ENCODE peak calls at places on chromosomes 12 and 14, in nine cellular contexts. R, P, A, K, X, V, D, U and Z are unnamed samples.
A peak's percentile ranks its signal among the peaks of the same experiment; 100 is the strongest.

GRCh38 chr12:52741378-52742195 is 35.6 kb downstream of the KRT76 start:
- DNase-seq in K (peak; percentile 48), P (peak; percentile 72), X (peak; percentile 80), V (peak; percentile 65), U (peak; percentile 2), A (no peak), D (no peak), R (peak; percentile 27), Z (peak; percentile 69)

GRCh38 chr14:46496409-46496808 is 155.2 kb downstream of the RPL10L start:
- DNase-seq in V (no peak), P (no peak), U (no peak), K (no peak), X (no peak), D (no peak), R (no peak), A (no peak), Z (no peak)

GRCh38 chr14:56686416-56686815 is 106.8 kb downstream of the TMEM260 start:
- DNase-seq in P (peak; percentile 44), K (no peak), X (peak; percentile 7), U (no peak), D (no peak), A (no peak), R (no peak), V (no peak), Z (no peak)

GRCh38 chr12:26805401-26805971 is 27.5 kb downstream of the ITPR2 start:
- DNase-seq in V (no peak), P (no peak), D (no peak), U (no peak), R (no peak), K (no peak), X (no peak), A (no peak), Z (no peak)

GRCh38 chr14:61388173-61388975 is 67.0 kb downstream of the PRKCH start:
- DNase-seq in K (peak; percentile 53), R (no peak), V (no peak), P (no peak), X (no peak), A (no peak), U (peak; percentile 50), D (peak; percentile 86), Z (no peak)

GRCh38 chr14:91418387-91419043 is 895 bp upstream of the CCDC88C start:
- DNase-seq in A (peak; percentile 60), X (peak; percentile 80), D (no peak), U (no peak), R (peak; percentile 86), P (peak; percentile 75), K (peak; percentile 88), V (peak; percentile 71), Z (no peak)

GRCh38 chr12:93825926-93826599 is 148.9 kb downstream of the CRADD start:
- DNase-seq in P (no peak), X (no peak), V (no peak), K (no peak), U (no peak), A (no peak), D (no peak), R (no peak), Z (no peak)

GRCh38 chr12:2439332-2440100 is 355.3 kb upstream of the FKBP4 start:
- DNase-seq in A (no peak), X (no peak), R (no peak), D (no peak), P (no peak), U (no peak), V (no peak), K (no peak), Z (no peak)

GRCh38 chr14:100930270-100930669 is 26.7 kb upstream of the RTL1 start:
- DNase-seq in V (no peak), K (no peak), X (no peak), R (no peak), A (no peak), D (no peak), P (no peak), U (no peak), Z (no peak)

GRCh38 chr14:55088356-55088755 is 36.9 kb downstream of the MAPK1IP1L start:
- DNase-seq in K (no peak), U (no peak), D (no peak), V (no peak), P (no peak), X (no peak), R (no peak), A (no peak), Z (no peak)

GRCh38 chr12:53313996-53314395 is 7.4 kb downstream of the AAAS start:
- DNase-seq in V (no peak), K (no peak), U (no peak), D (peak; percentile 41), R (no peak), X (no peak), A (no peak), P (no peak), Z (no peak)

GRCh38 chr12:129162805-129163204 is 309.5 kb downstream of the GLT1D1 start:
- DNase-seq in X (no peak), P (no peak), V (no peak), U (no peak), K (no peak), A (no peak), R (no peak), D (no peak), Z (no peak)

GRCh38 chr14:55354500-55354899 is 57.1 kb downstream of the ATG14 start:
- DNase-seq in P (peak; percentile 47), X (peak; percentile 42), D (no peak), K (peak; percentile 48), V (peak; percentile 30), R (peak; percentile 46), U (no peak), A (peak; percentile 78), Z (peak; percentile 53)

GRCh38 chr12:47802312-47802711 is 17.4 kb downstream of the HDAC7 start:
- DNase-seq in P (no peak), A (no peak), K (no peak), U (no peak), D (no peak), R (no peak), X (no peak), V (no peak), Z (no peak)

GRCh38 chr12:75964150-75964549 is 67.4 kb downstream of the PHLDA1 start:
- DNase-seq in A (no peak), P (peak; percentile 60), R (no peak), V (peak; percentile 44), D (no peak), U (no peak), K (no peak), X (no peak), Z (no peak)

GRCh38 chr12:53500119-53500775 is 836 bp upstream of the TARBP2 start:
- DNase-seq in X (no peak), U (no peak), P (peak; percentile 66), D (no peak), R (no peak), V (peak; percentile 71), A (no peak), K (no peak), Z (peak; percentile 48)

GRCh38 chr12:73892181-73892580 is 645.5 kb upstream of the ATXN7L3B start:
- DNase-seq in A (no peak), X (no peak), V (no peak), D (no peak), P (no peak), U (peak; percentile 41), K (no peak), R (no peak), Z (no peak)

GRCh38 chr14:50023671-50024490 is 92.5 kb downstream of the VCPKMT start:
- DNase-seq in R (no peak), P (no peak), A (peak; percentile 17), X (no peak), D (no peak), K (no peak), U (no peak), V (no peak), Z (no peak)

GRCh38 chr14:33432407-33433023 is 493.8 kb downstream of the NPAS3 start:
- DNase-seq in X (peak; percentile 13), V (no peak), K (no peak), A (peak; percentile 49), U (peak; percentile 9), R (no peak), D (no peak), P (peak; percentile 38), Z (no peak)

GRCh38 chr14:104431929-104432541 is 147.5 kb upstream of the C14orf180 start:
- DNase-seq in K (no peak), U (no peak), A (no peak), D (no peak), X (no peak), P (no peak), R (no peak), V (no peak), Z (no peak)

GRCh38 chr14:30223385-30223785 is 295.7 kb upstream of the PRKD1 start:
- DNase-seq in P (peak; percentile 97), A (no peak), K (no peak), D (no peak), V (peak; percentile 39), U (no peak), X (no peak), R (no peak), Z (no peak)

GRCh38 chr12:45987339-45987726 is 3.0 kb downstream of the SCAF11 start:
- DNase-seq in A (no peak), U (no peak), D (no peak), V (no peak), P (no peak), R (no peak), X (no peak), K (no peak), Z (no peak)

GRCh38 chr12:76012656-76013055 is 18.9 kb downstream of the PHLDA1 start:
- DNase-seq in V (no peak), K (no peak), X (no peak), D (no peak), P (no peak), A (no peak), R (no peak), U (no peak), Z (no peak)

GRCh38 chr14:69755299-69755698 is 11.6 kb upstream of the SRSF5 start:
- DNase-seq in R (no peak), V (no peak), U (no peak), P (no peak), A (no peak), K (no peak), D (no peak), X (no peak), Z (no peak)

GRCh38 chr12:3604281-3604680 is 113.3 kb downstream of the PRMT8 start:
- DNase-seq in D (no peak), U (no peak), A (no peak), R (no peak), X (no peak), V (no peak), P (no peak), K (no peak), Z (no peak)

GRCh38 chr14:81684696-81685095 is 151.0 kb upstream of the SEL1L start:
- DNase-seq in A (no peak), X (no peak), P (no peak), V (no peak), R (no peak), U (no peak), D (no peak), K (no peak), Z (no peak)